ENCODE peak calls at places on chromosomes 7 and 10, in four cellular contexts. H, O, T and C are unnamed samples.

GRCh38 chr7:6442114-6442513 is 5.6 kb downstream of the DAGLB start:
- DNase-seq in T (peak), H (no peak), O (no peak), C (no peak)

GRCh38 chr7:105827106-105827870 is 49.1 kb downstream of the ATXN7L1 start:
- DNase-seq in H (no peak), O (no peak), T (no peak), C (no peak)

GRCh38 chr7:50358306-50358705 is 53.8 kb downstream of the IKZF1 start:
- DNase-seq in H (no peak), T (no peak), O (no peak), C (no peak)

GRCh38 chr10:63376560-63377304 is 89.0 kb downstream of the JMJD1C start:
- DNase-seq in T (peak), O (no peak), H (no peak), C (no peak)

GRCh38 chr10:33421789-33422188 is 87.3 kb upstream of the NRP1 start:
- DNase-seq in H (no peak), T (peak), O (peak), C (no peak)

GRCh38 chr10:16545126-16545736 is 23.6 kb upstream of the C1QL3 start:
- DNase-seq in H (peak), O (no peak), T (peak), C (no peak)

GRCh38 chr7:95205821-95206220 is 118.5 kb downstream of the PON1 start:
- DNase-seq in O (peak), T (peak), H (no peak), C (no peak)

GRCh38 chr10:48731654-48732053 is 47.0 kb downstream of the WDFY4 start:
- DNase-seq in T (no peak), H (no peak), O (no peak), C (no peak)

GRCh38 chr10:62217683-62218082 is 51.0 kb downstream of the RTKN2 start:
- DNase-seq in O (no peak), H (no peak), T (no peak), C (no peak)

GRCh38 chr7:76310102-76310957 is 7.9 kb downstream of the HSPB1 start:
- DNase-seq in H (no peak), O (no peak), T (no peak), C (no peak)

GRCh38 chr7:135601182-135601581 is 43.5 kb downstream of the NUP205 start:
- DNase-seq in T (peak), H (no peak), O (no peak), C (no peak)

GRCh38 chr7:94452257-94452656 is 57.4 kb upstream of the CASD1 start:
- DNase-seq in O (no peak), T (no peak), H (no peak), C (no peak)

GRCh38 chr10:8054498-8055407 is at the start of gene GATA3:
- DNase-seq in O (no peak), H (peak), T (peak), C (no peak)

GRCh38 chr7:32518534-32519140 is 23.3 kb downstream of the AVL9 start:
- DNase-seq in H (no peak), O (no peak), T (peak), C (no peak)

GRCh38 chr10:11724938-11725776 is 17.0 kb upstream of the ECHDC3 start:
- DNase-seq in O (peak), H (no peak), T (peak), C (peak)

GRCh38 chr7:36338256-36338655 is 51.4 kb upstream of the ANLN start:
- DNase-seq in O (no peak), T (no peak), H (no peak), C (no peak)

GRCh38 chr10:35092851-35093250 is 2.7 kb upstream of the CUL2 start:
- DNase-seq in T (no peak), O (no peak), H (no peak), C (peak)

GRCh38 chr7:18289801-18290200 is 205.7 kb upstream of the HDAC9 start:
- DNase-seq in H (no peak), O (no peak), T (peak), C (no peak)

GRCh38 chr10:15585303-15585715 is 134.4 kb downstream of the ITGA8 start:
- DNase-seq in T (peak), O (no peak), H (peak), C (no peak)

GRCh38 chr7:73395538-73396503 is 37.8 kb upstream of the FZD9 start:
- DNase-seq in O (no peak), H (no peak), T (no peak), C (no peak)

GRCh38 chr10:15735766-15736165 is 16.0 kb upstream of the ITGA8 start:
- DNase-seq in O (no peak), T (no peak), H (no peak), C (no peak)

GRCh38 chr10:103791858-103792257 is 63.5 kb downstream of the SH3PXD2A start:
- DNase-seq in H (no peak), T (no peak), O (no peak), C (no peak)

GRCh38 chr10:87918254-87918859 is 54.9 kb downstream of the PTEN start:
- DNase-seq in O (no peak), H (no peak), T (no peak), C (no peak)

GRCh38 chr10:17675638-17676037 is 31.7 kb downstream of the STAM start:
- DNase-seq in O (no peak), T (no peak), H (no peak), C (no peak)

GRCh38 chr7:130721486-130722277 is 12.3 kb downstream of the KLF14 start:
- DNase-seq in T (peak), O (peak), H (peak), C (peak)

GRCh38 chr10:16155761-16156322 is 281.0 kb upstream of the PTER start:
- DNase-seq in T (no peak), O (no peak), H (peak), C (no peak)

GRCh38 chr7:82442492-82443043 is 1.0 kb downstream of the CACNA2D1 start:
- DNase-seq in T (peak), O (no peak), H (no peak), C (no peak)

GRCh38 chr7:26368542-26368941 is 76.9 kb downstream of the SNX10 start:
- DNase-seq in H (no peak), O (no peak), T (peak), C (no peak)

GRCh38 chr10:102835007-102835482 is 2.2 kb downstream of the CYP17A1 start:
- DNase-seq in T (peak), O (peak), H (peak), C (peak)

GRCh38 chr7:499853-500485 is 19.7 kb downstream of the PDGFA start:
- DNase-seq in O (no peak), H (no peak), T (no peak), C (no peak)

GRCh38 chr7:114082934-114083647 is 164.3 kb upstream of the PPP1R3A start:
- DNase-seq in H (peak), T (peak), O (no peak), C (no peak)

DNA sequence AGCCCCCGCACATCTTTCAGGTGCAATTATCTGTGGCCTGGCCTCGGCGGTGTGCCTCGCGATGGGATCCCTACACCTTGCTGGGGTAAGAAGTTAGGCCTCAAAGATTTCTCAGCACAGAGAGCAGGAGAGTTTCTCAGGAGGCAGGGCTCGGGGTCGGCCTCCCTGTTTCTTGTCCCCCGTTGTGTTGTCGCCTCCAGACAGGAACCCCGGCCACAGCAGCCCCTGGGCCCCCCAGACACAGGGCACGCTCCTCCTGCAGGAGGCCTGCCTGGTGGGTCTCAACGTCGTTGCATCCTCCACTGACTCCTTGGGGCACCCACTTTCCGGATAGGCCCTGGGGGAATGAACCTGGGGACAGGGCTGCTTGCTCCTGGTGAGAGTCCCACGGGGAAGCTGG is 229.1 kb upstream of the SHH start:
- DNase-seq in T (no peak), H (no peak), O (no peak), C (no peak)
- TF ChIP-seq CTCF in T (no peak), H (no peak), O (no peak), C (no peak)

GRCh38 chr10:119406137-119406536 is 136.4 kb downstream of the RGS10 start:
- DNase-seq in H (no peak), O (no peak), T (no peak), C (no peak)

GRCh38 chr10:119401671-119402395 is 140.7 kb downstream of the RGS10 start:
- DNase-seq in O (peak), H (no peak), T (peak), C (peak)

GRCh38 chr10:119404719-119405504 is 137.6 kb downstream of the RGS10 start:
- DNase-seq in O (no peak), H (no peak), T (no peak), C (no peak)

GRCh38 chr10:119405505-119405807 is 137.1 kb downstream of the RGS10 start:
- DNase-seq in T (no peak), H (no peak), O (no peak), C (no peak)

DNA sequence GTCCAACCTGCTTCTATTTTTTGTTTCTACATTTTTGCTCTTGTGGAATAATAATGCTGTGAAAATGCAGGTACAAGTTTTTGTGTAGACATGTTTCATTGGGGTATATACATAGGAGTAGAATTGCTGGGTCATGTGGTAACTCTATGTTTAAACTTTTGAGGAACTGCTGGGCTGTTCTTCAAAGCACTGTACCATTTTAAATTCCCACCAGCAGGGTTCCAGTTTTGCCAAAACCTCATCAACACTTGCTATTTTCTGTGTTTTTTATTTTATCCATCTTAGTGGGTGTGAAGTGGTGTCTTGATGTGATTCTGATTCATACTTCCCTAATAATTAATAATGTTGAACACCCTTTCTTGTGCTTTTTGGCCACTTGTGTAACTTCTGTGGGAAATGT is 138.6 kb downstream of the RGS10 start:
- DNase-seq in T (no peak), H (no peak), O (no peak), C (no peak)
- TF ChIP-seq CTCF in T (no peak), H (peak), O (peak), C (no peak)

GRCh38 chr10:5814110-5815107 is 1.2 kb upstream of the GDI2 start:
- DNase-seq in O (no peak), H (no peak), T (peak), C (no peak)

GRCh38 chr10:5813091-5813340 is 218 bp downstream of the GDI2 start:
- DNase-seq in O (no peak), H (no peak), T (no peak), C (no peak)

GRCh38 chr10:5812283-5813090 is 747 bp downstream of the GDI2 start:
- DNase-seq in T (no peak), O (no peak), H (peak), C (no peak)

GRCh38 chr10:5811387-5811821 is 1.8 kb downstream of the GDI2 start:
- DNase-seq in H (no peak), O (no peak), T (peak), C (no peak)

DNA sequence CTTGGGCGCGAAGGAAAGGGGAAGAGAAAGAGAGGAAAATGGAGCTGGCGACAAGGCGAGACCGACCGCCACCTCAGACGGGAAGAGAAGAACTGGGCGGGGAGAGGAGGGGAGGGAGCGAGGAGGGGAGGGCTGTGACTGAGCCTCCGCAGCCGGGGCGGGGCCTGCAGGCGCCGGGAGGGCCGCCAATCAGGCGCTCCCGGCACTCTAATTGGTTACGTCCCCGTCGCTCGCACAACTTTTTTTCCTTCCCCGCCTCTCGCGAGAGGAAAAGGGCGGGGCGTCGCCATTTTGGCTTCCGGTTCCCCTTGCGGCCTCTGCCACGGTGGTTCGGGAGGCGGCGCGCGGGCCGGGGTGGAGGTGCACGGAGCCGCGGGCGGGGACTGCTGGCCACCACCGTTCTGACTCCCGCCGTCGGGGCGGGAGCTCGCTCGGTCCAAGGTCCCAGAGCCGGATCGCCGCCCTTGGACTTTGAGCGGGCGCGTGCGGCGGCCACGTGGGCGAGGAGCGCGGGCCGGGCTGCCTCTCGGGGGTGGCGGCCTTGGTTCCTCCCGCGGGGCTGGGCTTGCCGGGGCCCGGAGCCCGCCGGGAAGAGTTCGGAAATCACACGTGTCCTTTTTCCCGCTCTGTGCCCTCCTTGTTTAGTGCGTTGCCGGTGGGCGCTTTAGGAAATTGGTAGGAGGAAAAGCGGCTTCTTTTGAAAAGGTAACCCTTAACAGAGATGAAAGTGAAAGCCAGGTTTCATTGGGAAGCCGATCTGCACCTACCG is at the start of gene GDI2:
- DNase-seq in O (peak), T (peak), H (peak), C (peak)
- TF ChIP-seq CTCF in O (no peak), T (no peak), H (no peak), C (no peak)

DNA sequence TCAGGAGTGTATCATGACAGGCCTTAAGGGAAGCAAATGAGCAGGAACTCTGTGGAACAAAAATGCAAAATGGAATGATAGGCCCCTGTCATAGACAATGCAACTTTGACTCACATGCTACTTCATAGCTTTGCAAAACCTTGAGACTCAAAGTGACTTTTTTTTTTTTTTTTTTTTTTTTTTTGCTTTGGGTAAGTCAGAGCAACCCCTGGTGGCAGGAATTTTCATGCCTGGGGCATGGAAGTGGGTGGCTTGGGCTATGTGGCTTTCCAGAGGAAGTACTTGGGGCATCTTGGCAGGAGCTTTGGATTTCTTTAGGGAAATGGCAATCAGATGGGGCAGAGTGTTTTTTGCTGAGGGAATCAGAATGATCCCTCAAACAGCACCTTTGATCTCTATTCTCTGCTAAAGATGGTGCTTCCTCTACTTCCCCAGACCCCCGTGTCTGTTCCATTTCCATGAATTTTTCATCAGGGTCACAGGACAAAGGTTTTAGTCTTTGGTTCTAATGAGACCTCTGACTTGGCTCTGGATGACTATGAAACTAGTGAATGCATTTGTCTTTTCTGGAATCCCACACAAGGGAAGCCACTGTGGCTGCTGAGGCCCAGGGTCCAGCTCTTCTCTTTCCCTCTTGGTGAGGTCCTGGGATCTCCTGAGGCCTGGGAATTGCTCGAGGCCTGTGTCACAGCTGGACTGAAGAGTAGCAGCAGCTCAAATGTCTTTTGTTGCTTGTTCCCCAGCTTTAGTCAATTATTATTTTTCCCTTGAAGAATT is 62.8 kb downstream of the TACC2 start:
- DNase-seq in T (peak), H (peak), O (peak), C (no peak)
- TF ChIP-seq CTCF in T (peak), H (peak), O (peak), C (no peak)

GRCh38 chr10:14184841-14185500 is 145.8 kb downstream of the FRMD4A start:
- DNase-seq in T (no peak), H (peak), O (no peak), C (no peak)

GRCh38 chr10:14185501-14186045 is 145.2 kb downstream of the FRMD4A start:
- DNase-seq in O (peak), T (peak), H (peak), C (no peak)

GRCh38 chr10:14190702-14191101 is 140.0 kb downstream of the FRMD4A start:
- DNase-seq in T (no peak), H (no peak), O (no peak), C (no peak)

GRCh38 chr10:14182781-14183180 is 147.9 kb downstream of the FRMD4A start:
- DNase-seq in T (no peak), H (no peak), O (no peak), C (no peak)

DNA sequence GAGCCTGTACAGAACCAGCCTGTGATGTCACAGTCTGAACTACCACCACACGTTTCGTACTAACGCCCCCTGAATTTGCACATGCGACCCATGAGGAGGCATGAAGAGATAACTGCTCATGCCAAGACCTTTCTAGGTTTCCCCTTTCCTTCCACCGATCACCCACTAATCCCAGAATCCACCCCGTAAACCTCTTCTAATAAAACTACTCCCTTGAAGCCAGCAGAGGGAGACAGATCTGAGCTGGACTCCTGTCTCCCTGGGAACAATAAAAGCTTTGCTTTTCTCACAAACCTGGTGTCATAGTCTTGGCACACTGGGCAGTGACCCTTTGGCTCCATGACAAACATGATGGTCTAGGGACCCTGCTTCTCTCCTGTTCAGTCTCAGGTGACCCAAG is 144.5 kb downstream of the FRMD4A start:
- DNase-seq in O (no peak), T (no peak), H (peak), C (no peak)
- TF ChIP-seq CTCF in O (peak), T (peak), H (peak), C (no peak)

DNA sequence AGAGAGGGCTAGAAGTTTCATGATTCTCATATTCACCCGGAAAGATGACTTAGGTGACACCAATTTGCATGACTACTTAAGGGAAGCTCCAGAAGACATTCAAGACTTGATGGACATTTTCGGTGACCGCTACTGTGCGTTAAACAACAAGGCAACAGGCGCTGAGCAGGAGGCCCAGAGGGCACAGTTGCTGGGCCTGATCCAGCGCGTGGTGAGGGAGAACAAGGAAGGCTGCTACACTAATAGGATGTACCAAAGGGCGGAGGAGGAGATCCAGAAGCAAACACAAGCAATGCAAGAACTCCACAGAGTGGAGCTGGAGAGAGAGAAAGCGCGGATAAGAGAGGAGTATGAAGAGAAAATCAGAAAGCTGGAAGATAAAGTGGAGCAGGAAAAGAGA is 5.3 kb downstream of the GIMAP4 start:
- DNase-seq in H (no peak), O (no peak), T (no peak), C (no peak)
- TF ChIP-seq CTCF in H (no peak), O (no peak), T (no peak), C (no peak)

GRCh38 chr7:111564078-111564477 is 1.8 kb upstream of the IMMP2L start:
- DNase-seq in T (no peak), O (no peak), H (no peak), C (no peak)

GRCh38 chr7:111559665-111560064 is 2.6 kb downstream of the IMMP2L start:
- DNase-seq in H (no peak), O (no peak), T (no peak), C (no peak)

GRCh38 chr7:111560773-111561658 is 1.3 kb downstream of the IMMP2L start:
- DNase-seq in H (no peak), T (peak), O (no peak), C (no peak)

GRCh38 chr7:111561659-111561908 is 708 bp downstream of the IMMP2L start:
- DNase-seq in H (no peak), O (no peak), T (no peak), C (no peak)

GRCh38 chr7:111561909-111562732 is at the start of gene IMMP2L:
- DNase-seq in H (peak), O (peak), T (peak), C (peak)
- TF ChIP-seq CTCF in H (peak), O (peak), T (peak), C (no peak)